ENCODE peak calls at places on chromosomes 16 and 17, in seven cellular contexts. J is endothelial cell of umbilical vein, H is esophagus muscularis mucosa, W is MM.1S, R is AG09309, G is HFFc6, E is OCI-LY7. L is an unnamed sample.

GRCh38 chr17:30886187-30886586 is 19.9 kb downstream of the TEFM start:
- DNase-seq in J (no peak), H (no peak), W (no peak), R (no peak), G (no peak), E (no peak), L (no peak)

GRCh38 chr17:1557355-1558095 is 5.1 kb downstream of the PITPNA start:
- DNase-seq in J (peak), H (no peak), W (no peak), R (no peak), G (no peak), E (no peak), L (no peak)

GRCh38 chr17:40450175-40450574 is 6.9 kb downstream of the IGFBP4 start:
- DNase-seq in J (peak), H (no peak), W (peak), R (no peak), G (no peak), E (peak), L (no peak)

GRCh38 chr17:82531431-82531881 is 11.9 kb downstream of the FOXK2 start:
- DNase-seq in J (peak), H (no peak), W (no peak), R (no peak), G (peak), E (no peak), L (no peak)

GRCh38 chr17:1143573-1143972 is 36.2 kb downstream of the ABR start:
- DNase-seq in J (no peak), H (no peak), W (no peak), R (no peak), G (no peak), E (no peak), L (peak)

GRCh38 chr17:77435272-77436057 is 294.7 kb downstream of the SEC14L1 start:
- DNase-seq in J (no peak), H (no peak), W (no peak), R (no peak), G (no peak), E (no peak), L (no peak)

GRCh38 chr17:28216528-28216927 is 102.5 kb upstream of the TMEM97 start:
- DNase-seq in J (no peak), H (no peak), W (no peak), R (no peak), G (peak), E (no peak), L (no peak)

GRCh38 chr16:57624806-57625500 is 3.5 kb upstream of the ADGRG1 start:
- DNase-seq in J (no peak), H (no peak), W (no peak), R (no peak), G (no peak), E (no peak), L (no peak)

GRCh38 chr16:83393196-83393981 is 414.4 kb upstream of the HSBP1 start:
- DNase-seq in J (no peak), H (no peak), W (no peak), R (no peak), G (no peak), E (peak), L (no peak)

GRCh38 chr16:74592847-74593246 is 14.1 kb downstream of the GLG1 start:
- DNase-seq in J (no peak), H (no peak), W (no peak), R (no peak), G (no peak), E (no peak), L (no peak)

GRCh38 chr17:38809828-38810227 is 10.5 kb upstream of the PIP4K2B start:
- DNase-seq in J (no peak), H (no peak), W (no peak), R (no peak), G (no peak), E (no peak), L (no peak)

GRCh38 chr17:38815576-38816193 is 9.4 kb downstream of the CWC25 start:
- DNase-seq in J (no peak), H (no peak), W (no peak), R (peak), G (peak), E (no peak), L (no peak)
- TF ChIP-seq CTCF in J (peak), H (peak), W (peak), R (peak), G (peak), E (peak), L (peak)

GRCh38 chr17:50113624-50114320 is 16.2 kb downstream of the SAMD14 start:
- DNase-seq in J (no peak), H (no peak), W (no peak), R (no peak), G (no peak), E (no peak), L (no peak)

GRCh38 chr17:50109785-50110184 is 14.6 kb downstream of the PDK2 start:
- DNase-seq in J (no peak), H (no peak), W (no peak), R (no peak), G (no peak), E (no peak), L (no peak)

GRCh38 chr17:50110591-50111349 is 15.6 kb downstream of the PDK2 start:
- DNase-seq in J (no peak), H (no peak), W (no peak), R (no peak), G (no peak), E (no peak), L (no peak)

GRCh38 chr17:50112694-50113093 is 17.3 kb downstream of the SAMD14 start:
- DNase-seq in J (no peak), H (no peak), W (no peak), R (no peak), G (no peak), E (no peak), L (no peak)

DNA sequence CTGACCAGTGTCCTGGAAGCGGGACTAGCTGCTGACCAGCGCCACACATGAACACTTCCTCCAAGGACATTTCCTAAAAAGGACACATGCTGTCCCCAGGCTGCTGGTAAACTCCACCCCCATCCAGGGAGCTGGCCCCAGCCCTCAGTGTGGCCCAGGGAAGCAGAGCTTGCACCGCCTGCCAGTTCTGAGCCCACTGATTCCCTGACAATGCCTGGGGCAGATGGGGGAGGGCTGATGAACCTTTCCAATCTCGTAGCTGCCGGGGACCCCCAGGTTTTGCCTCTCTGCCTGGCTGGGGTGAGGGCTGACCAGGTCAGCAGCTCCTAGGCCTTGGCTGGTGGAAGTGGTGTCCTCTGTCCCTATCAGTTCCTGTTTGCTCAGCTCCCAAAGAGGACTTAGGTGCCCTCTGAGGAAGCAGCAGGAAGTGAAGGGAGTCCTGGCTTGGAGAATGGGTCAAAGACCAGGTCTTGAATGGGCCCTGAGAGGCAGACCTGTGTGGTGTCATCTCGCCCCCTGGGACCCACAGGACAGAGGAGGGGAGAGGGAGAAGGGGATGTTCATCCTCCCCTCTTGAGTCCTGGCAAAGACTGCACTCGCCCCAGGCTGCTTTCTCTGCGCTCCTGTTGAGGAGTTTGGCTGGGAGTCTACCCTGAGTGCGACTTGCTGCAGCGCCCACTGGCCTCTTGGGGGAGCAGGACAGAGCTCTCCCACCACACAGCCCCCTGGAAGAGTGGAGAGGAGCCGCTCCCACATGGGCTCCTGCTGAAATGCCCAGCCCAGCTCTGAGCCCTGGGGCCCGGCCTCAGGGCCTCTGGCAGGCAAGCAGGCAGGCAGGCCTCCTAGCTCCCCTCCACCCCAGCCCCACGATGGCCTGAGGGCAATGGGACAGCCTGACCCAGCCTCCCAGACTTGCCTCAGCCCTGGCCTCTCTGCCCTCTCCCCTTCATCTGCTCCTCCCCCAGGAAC is 16.8 kb downstream of the PDK2 start:
- DNase-seq in J (no peak), H (no peak), W (no peak), R (no peak), G (no peak), E (no peak), L (peak)
- TF ChIP-seq CTCF in J (no peak), H (no peak), W (no peak), R (no peak), G (no peak), E (no peak), L (no peak)

GRCh38 chr16:61879-62281 is 8.3 kb downstream of the SNRNP25 start:
- DNase-seq in J (no peak), H (no peak), W (no peak), R (no peak), G (no peak), E (no peak), L (no peak)
- TF ChIP-seq CTCF in J (no peak), H (no peak), W (no peak), R (no peak), G (no peak), E (no peak), L (no peak)

DNA sequence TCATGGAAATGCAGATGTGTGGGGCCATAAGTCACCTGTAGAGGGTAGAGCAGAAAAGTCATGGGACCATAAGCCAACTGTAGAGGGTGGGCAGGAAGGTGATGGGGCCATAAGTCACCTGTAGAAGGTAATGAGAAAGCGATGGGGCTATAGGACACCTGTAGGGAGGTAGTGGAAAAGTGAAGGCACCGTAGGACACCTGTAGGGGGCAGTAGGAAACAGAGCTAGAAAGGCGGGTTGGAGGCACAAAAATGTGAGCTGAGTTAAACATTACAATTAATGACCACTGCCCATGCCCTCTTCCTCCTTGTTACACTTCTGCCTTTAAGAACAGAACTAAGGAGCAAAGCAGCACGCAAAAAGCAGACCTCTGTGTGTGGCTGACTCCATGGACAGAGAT is 150.1 kb downstream of the SHISA6 start:
- DNase-seq in J (no peak), H (no peak), W (no peak), R (no peak), G (no peak), E (no peak), L (no peak)
- TF ChIP-seq CTCF in J (no peak), H (no peak), W (no peak), R (no peak), G (no peak), E (peak), L (peak)